ENCODE peak calls at places on chromosomes 4 and X, in nine cellular contexts. X is endothelial cell, B is breast epithelium, Y is lower leg skin, U is endothelial cell of umbilical vein, M is psoas muscle, S is mesothelial cell of epicardium, V is tibial artery, R is foreskin fibroblast. P is an unnamed sample.

GRCh38 chr4:98517444-98518021 is 140.9 kb downstream of the TSPAN5 start:
- DNase-seq in V (no peak), R (peak), X (no peak), Y (no peak), M (no peak), B (no peak), U (no peak), S (no peak), P (no peak)

GRCh38 chrX:118455013-118455412 is 40.6 kb upstream of the DOCK11 start:
- DNase-seq in R (no peak), B (no peak), V (no peak), U (no peak), S (no peak), X (no peak), Y (no peak), M (no peak), P (no peak)

GRCh38 chr4:56613101-56613862 is 67.8 kb downstream of the HOPX start:
- DNase-seq in V (no peak), B (no peak), S (no peak), U (peak), X (no peak), Y (peak), M (no peak), R (peak), P (no peak)

GRCh38 chrX:48064261-48064660 is 7.2 kb downstream of the ZNF630 start:
- DNase-seq in X (no peak), S (no peak), V (no peak), B (no peak), M (no peak), U (no peak), Y (no peak), R (no peak), P (no peak)

GRCh38 chr4:19961092-19961491 is 290.6 kb upstream of the SLIT2 start:
- DNase-seq in Y (no peak), V (no peak), B (no peak), S (no peak), U (no peak), R (peak), M (no peak), X (no peak), P (no peak)

GRCh38 chr4:80803337-80803736 is 227.2 kb upstream of the BMP3 start:
- DNase-seq in M (no peak), V (no peak), U (no peak), R (no peak), S (no peak), Y (no peak), X (no peak), B (no peak), P (no peak)

GRCh38 chr4:16067515-16067914 is 16.3 kb downstream of the PROM1 start:
- DNase-seq in B (no peak), M (no peak), Y (no peak), R (no peak), U (no peak), V (no peak), S (no peak), X (no peak), P (no peak)

GRCh38 chrX:131262738-131263679 is 26.1 kb downstream of the IGSF1 start:
- DNase-seq in B (no peak), U (peak), V (no peak), X (peak), Y (no peak), S (no peak), R (no peak), M (no peak), P (no peak)

GRCh38 chr4:163622351-163623051 is 128.0 kb downstream of the TMA16 start:
- DNase-seq in Y (no peak), M (no peak), V (no peak), B (no peak), X (no peak), U (no peak), R (no peak), S (no peak), P (no peak)

GRCh38 chrX:77743720-77744119 is 42.3 kb downstream of the ATRX start:
- DNase-seq in R (no peak), M (no peak), Y (no peak), X (no peak), B (no peak), S (no peak), V (no peak), U (no peak), P (no peak)

GRCh38 chr4:184231573-184231972 is 13.9 kb upstream of the ENPP6 start:
- DNase-seq in U (no peak), B (no peak), Y (no peak), X (no peak), V (no peak), M (no peak), R (no peak), S (no peak), P (no peak)
- TF ChIP-seq CTCF in U (no peak), B (no peak), Y (no peak), X (no peak), V (no peak), M (no peak), R (no peak), S (no peak), P (no peak)

GRCh38 chr4:153537493-153537960 is 71.4 kb downstream of the TMEM131L start:
- DNase-seq in V (no peak), S (no peak), X (no peak), U (no peak), M (no peak), Y (no peak), B (no peak), R (no peak), P (no peak)

GRCh38 chr4:153538408-153539057 is 72.4 kb downstream of the TMEM131L start:
- DNase-seq in B (no peak), M (peak), R (peak), X (no peak), Y (no peak), V (peak), U (no peak), S (no peak), P (no peak)

GRCh38 chr4:153534792-153535629 is 68.9 kb downstream of the TMEM131L start:
- DNase-seq in M (no peak), B (no peak), V (no peak), U (no peak), Y (no peak), X (no peak), R (no peak), S (no peak), P (no peak)

GRCh38 chr4:153533387-153533786 is 67.2 kb downstream of the TMEM131L start:
- DNase-seq in R (no peak), S (no peak), B (no peak), U (no peak), Y (no peak), V (no peak), X (no peak), M (no peak), P (no peak)

DNA sequence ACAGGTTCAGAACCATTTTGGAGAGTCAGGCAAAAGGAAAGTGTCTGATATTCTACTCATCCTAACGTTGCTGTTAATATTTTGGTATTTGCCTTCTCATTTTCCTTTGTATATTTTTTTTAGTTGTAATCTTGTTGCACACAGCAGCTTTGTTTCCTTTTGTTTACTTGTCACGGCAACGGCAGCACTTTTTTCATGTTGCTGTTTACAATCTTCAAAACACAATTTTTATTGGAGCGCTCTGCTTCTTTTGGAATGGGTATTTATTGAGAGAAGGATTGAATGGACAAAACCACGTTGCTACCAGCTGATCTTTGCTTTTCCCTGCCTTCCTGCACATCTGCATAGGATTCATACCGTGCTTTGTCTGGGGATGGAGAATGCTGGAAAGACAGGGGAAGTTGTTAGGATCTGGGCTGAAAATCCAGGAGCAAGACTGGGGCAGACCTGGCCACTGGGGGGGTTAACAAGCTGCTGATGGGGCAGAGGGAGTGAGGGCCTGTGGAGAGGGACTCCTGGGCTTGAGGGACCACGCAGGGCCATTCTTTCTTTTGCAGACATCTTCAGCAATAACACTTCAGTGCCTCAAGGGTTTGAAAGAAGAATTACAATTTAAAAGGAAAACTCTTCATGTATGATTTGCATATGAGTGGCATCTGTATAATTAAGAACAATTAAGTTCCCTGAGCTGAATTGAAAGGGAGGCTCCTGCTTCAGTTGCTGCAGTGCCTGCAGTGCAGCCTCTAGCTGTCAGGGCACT is 69.8 kb downstream of the TMEM131L start:
- DNase-seq in X (no peak), V (no peak), U (peak), M (no peak), Y (no peak), R (no peak), B (no peak), S (no peak), P (no peak)
- TF ChIP-seq CTCF in X (no peak), V (no peak), U (no peak), M (no peak), Y (no peak), R (no peak), B (no peak), S (no peak), P (no peak)

GRCh38 chr4:54678826-54679225 is 21.1 kb downstream of the KIT start:
- DNase-seq in Y (no peak), M (no peak), R (no peak), V (no peak), B (no peak), S (no peak), X (no peak), U (no peak), P (no peak)

GRCh38 chr4:54676062-54676461 is 18.3 kb downstream of the KIT start:
- DNase-seq in V (no peak), R (no peak), M (no peak), U (no peak), X (no peak), B (no peak), Y (no peak), S (no peak), P (no peak)

GRCh38 chr4:54677853-54678650 is 20.3 kb downstream of the KIT start:
- DNase-seq in M (no peak), X (no peak), S (no peak), U (no peak), V (no peak), B (no peak), R (no peak), Y (no peak), P (no peak)

DNA sequence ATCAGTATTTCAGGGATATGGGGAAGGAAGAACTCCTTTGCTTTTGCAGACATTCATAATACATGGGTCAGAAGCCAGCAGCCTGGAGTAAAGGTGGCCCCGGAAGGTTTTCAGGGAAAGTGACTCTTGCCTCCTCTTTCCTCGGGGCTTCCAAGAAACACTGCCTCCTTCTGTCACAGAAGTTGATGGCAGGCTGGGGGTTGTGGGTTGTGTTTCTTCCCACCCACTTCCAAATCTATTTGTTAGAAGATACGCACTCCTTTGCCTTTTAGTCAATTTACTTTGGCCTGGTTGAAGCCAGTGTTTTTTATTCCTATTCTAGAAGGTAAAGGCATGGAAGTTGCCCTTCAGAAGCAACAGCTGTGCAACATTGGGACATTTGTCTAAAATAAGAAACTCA is 19.7 kb downstream of the KIT start:
- DNase-seq in Y (no peak), R (no peak), U (no peak), V (no peak), S (no peak), M (no peak), X (no peak), B (no peak), P (no peak)
- TF ChIP-seq CTCF in Y (no peak), R (no peak), U (no peak), V (no peak), S (no peak), M (no peak), X (no peak), B (no peak), P (no peak)

GRCh38 chr4:52979821-52980590 is 117.9 kb downstream of the RASL11B start:
- DNase-seq in R (no peak), X (no peak), Y (no peak), B (no peak), S (no peak), U (no peak), V (no peak), M (no peak), P (no peak)
- TF ChIP-seq CTCF in R (no peak), X (no peak), Y (no peak), B (no peak), S (no peak), U (no peak), V (no peak), M (no peak), P (no peak)

GRCh38 chrX:94830717-94831116 is 1156.7 kb downstream of the FAM133A start:
- DNase-seq in B (no peak), R (no peak), U (no peak), M (no peak), Y (no peak), V (no peak), S (no peak), X (no peak), P (no peak)

GRCh38 chrX:94834226-94834625 is 1160.2 kb downstream of the FAM133A start:
- DNase-seq in S (no peak), X (no peak), B (no peak), Y (no peak), V (no peak), M (no peak), U (no peak), R (no peak), P (no peak)

GRCh38 chrX:94831364-94831763 is 1157.4 kb downstream of the FAM133A start:
- DNase-seq in R (no peak), S (no peak), V (no peak), U (no peak), M (no peak), Y (no peak), B (no peak), X (no peak), P (no peak)
- TF ChIP-seq CTCF in R (no peak), S (peak), V (no peak), U (no peak), M (peak), Y (no peak), B (no peak), X (peak), P (peak)

GRCh38 chr4:184417802-184418511 is 56.4 kb downstream of the IRF2 start:
- DNase-seq in R (peak), M (no peak), B (no peak), X (no peak), Y (no peak), U (peak), V (no peak), S (no peak), P (no peak)
- TF ChIP-seq CTCF in R (no peak), M (no peak), B (no peak), X (no peak), Y (no peak), U (no peak), V (no peak), S (no peak), P (no peak)